ENCODE peak calls at places on chromosomes 11 and 22, in ten cellular contexts. One of them, this sample, is unnamed.
A peak's percentile ranks its signal among the peaks of the same experiment; 100 is the strongest.

GRCh38 chr11:19093976-19094375 is 23.0 kb upstream of the ZDHHC13 start:
- DNase-seq in dorsolateral prefrontal cortex: no peak
- DNase-seq in bronchial epithelial cell: peak; percentile 59
- DNase-seq in left lung: no peak
- DNase-seq in heart left ventricle: no peak
- DNase-seq in GM12865: no peak
- DNase-seq in endothelial cell: no peak
- DNase-seq in omental fat pad: no peak
- DNase-seq in testis: no peak
- DNase-seq in Panc1: no peak
- DNase-seq in this sample: no peak

GRCh38 chr11:119361056-119361787 is 14.7 kb upstream of the MFRP start:
- DNase-seq in Panc1: peak; percentile 88
- DNase-seq in testis: no peak
- DNase-seq in bronchial epithelial cell: peak; percentile 98
- DNase-seq in heart left ventricle: peak; percentile 78
- DNase-seq in endothelial cell: no peak
- DNase-seq in left lung: no peak
- DNase-seq in omental fat pad: no peak
- DNase-seq in dorsolateral prefrontal cortex: peak; percentile 86
- DNase-seq in GM12865: peak; percentile 26
- DNase-seq in this sample: no peak

GRCh38 chr11:46900091-46900746 is 18.1 kb downstream of the LRP4 start:
- DNase-seq in dorsolateral prefrontal cortex: no peak
- DNase-seq in GM12865: no peak
- DNase-seq in Panc1: no peak
- DNase-seq in heart left ventricle: no peak
- DNase-seq in testis: no peak
- DNase-seq in omental fat pad: no peak
- DNase-seq in left lung: no peak
- DNase-seq in endothelial cell: no peak
- DNase-seq in bronchial epithelial cell: peak; percentile 69
- DNase-seq in this sample: no peak

GRCh38 chr11:60363542-60364525 is 14.5 kb upstream of the MS4A7 start:
- DNase-seq in testis: peak; percentile 75
- DNase-seq in dorsolateral prefrontal cortex: no peak
- DNase-seq in left lung: no peak
- DNase-seq in GM12865: peak; percentile 86
- DNase-seq in Panc1: peak; percentile 43
- DNase-seq in bronchial epithelial cell: peak; percentile 57
- DNase-seq in endothelial cell: peak; percentile 72
- DNase-seq in omental fat pad: no peak
- DNase-seq in heart left ventricle: peak; percentile 60
- DNase-seq in this sample: peak; percentile 42

GRCh38 chr11:20873054-20873453 is 203.7 kb downstream of the NELL1 start:
- DNase-seq in heart left ventricle: no peak
- DNase-seq in testis: peak; percentile 69
- DNase-seq in Panc1: no peak
- DNase-seq in dorsolateral prefrontal cortex: no peak
- DNase-seq in GM12865: peak; percentile 49
- DNase-seq in bronchial epithelial cell: peak; percentile 15
- DNase-seq in left lung: no peak
- DNase-seq in omental fat pad: no peak
- DNase-seq in endothelial cell: peak; percentile 61
- DNase-seq in this sample: no peak

GRCh38 chr22:32631507-32632245 is 157.1 kb downstream of the FBXO7 start:
- DNase-seq in dorsolateral prefrontal cortex: no peak
- DNase-seq in endothelial cell: no peak
- DNase-seq in testis: no peak
- DNase-seq in heart left ventricle: no peak
- DNase-seq in Panc1: no peak
- DNase-seq in GM12865: no peak
- DNase-seq in left lung: no peak
- DNase-seq in omental fat pad: no peak
- DNase-seq in bronchial epithelial cell: no peak
- DNase-seq in this sample: no peak

GRCh38 chr11:106222626-106223025 is 145.2 kb downstream of the AASDHPPT start:
- DNase-seq in endothelial cell: no peak
- DNase-seq in testis: no peak
- DNase-seq in heart left ventricle: no peak
- DNase-seq in Panc1: no peak
- DNase-seq in left lung: no peak
- DNase-seq in bronchial epithelial cell: no peak
- DNase-seq in omental fat pad: no peak
- DNase-seq in GM12865: no peak
- DNase-seq in dorsolateral prefrontal cortex: no peak
- DNase-seq in this sample: no peak

GRCh38 chr11:94740975-94741707 is 27.0 kb upstream of the AMOTL1 start:
- DNase-seq in dorsolateral prefrontal cortex: no peak
- DNase-seq in omental fat pad: no peak
- DNase-seq in left lung: peak; percentile 67
- DNase-seq in Panc1: peak; percentile 59
- DNase-seq in GM12865: peak; percentile 4
- DNase-seq in testis: peak; percentile 15
- DNase-seq in heart left ventricle: peak; percentile 22
- DNase-seq in endothelial cell: peak; percentile 15
- DNase-seq in bronchial epithelial cell: peak; percentile 77
- DNase-seq in this sample: no peak

GRCh38 chr11:104772806-104773241 is 125.4 kb downstream of the CASP12 start:
- DNase-seq in dorsolateral prefrontal cortex: no peak
- DNase-seq in endothelial cell: no peak
- DNase-seq in bronchial epithelial cell: peak; percentile 97
- DNase-seq in omental fat pad: no peak
- DNase-seq in GM12865: no peak
- DNase-seq in heart left ventricle: no peak
- DNase-seq in Panc1: peak; percentile 69
- DNase-seq in left lung: no peak
- DNase-seq in testis: no peak
- DNase-seq in this sample: no peak

GRCh38 chr11:12701815-12702214 is 27.6 kb downstream of the TEAD1 start:
- DNase-seq in omental fat pad: no peak
- DNase-seq in dorsolateral prefrontal cortex: no peak
- DNase-seq in Panc1: no peak
- DNase-seq in bronchial epithelial cell: no peak
- DNase-seq in testis: no peak
- DNase-seq in left lung: no peak
- DNase-seq in GM12865: no peak
- DNase-seq in heart left ventricle: no peak
- DNase-seq in endothelial cell: no peak
- DNase-seq in this sample: no peak

GRCh38 chr11:66715346-66716085 is 13.5 kb downstream of the SPTBN2 start:
- DNase-seq in endothelial cell: no peak
- DNase-seq in left lung: no peak
- DNase-seq in GM12865: no peak
- DNase-seq in testis: no peak
- DNase-seq in omental fat pad: no peak
- DNase-seq in dorsolateral prefrontal cortex: no peak
- DNase-seq in Panc1: no peak
- DNase-seq in heart left ventricle: no peak
- DNase-seq in bronchial epithelial cell: no peak
- DNase-seq in this sample: no peak

GRCh38 chr11:19244084-19244483 is 3.3 kb upstream of the E2F8 start:
- DNase-seq in bronchial epithelial cell: peak; percentile 96
- DNase-seq in GM12865: no peak
- DNase-seq in dorsolateral prefrontal cortex: no peak
- DNase-seq in endothelial cell: no peak
- DNase-seq in heart left ventricle: no peak
- DNase-seq in testis: no peak
- DNase-seq in Panc1: no peak
- DNase-seq in left lung: no peak
- DNase-seq in omental fat pad: no peak
- DNase-seq in this sample: no peak

GRCh38 chr22:46528121-46528610 is 9.3 kb downstream of the CELSR1 start:
- DNase-seq in endothelial cell: no peak
- DNase-seq in bronchial epithelial cell: peak; percentile 99
- DNase-seq in testis: no peak
- DNase-seq in left lung: no peak
- DNase-seq in Panc1: no peak
- DNase-seq in GM12865: no peak
- DNase-seq in dorsolateral prefrontal cortex: no peak
- DNase-seq in omental fat pad: no peak
- DNase-seq in heart left ventricle: no peak
- DNase-seq in this sample: no peak

GRCh38 chr22:28822930-28823481 is 22.6 kb upstream of the XBP1 start:
- DNase-seq in endothelial cell: no peak
- DNase-seq in bronchial epithelial cell: no peak
- DNase-seq in GM12865: peak; percentile 70
- DNase-seq in omental fat pad: no peak
- DNase-seq in left lung: no peak
- DNase-seq in dorsolateral prefrontal cortex: no peak
- DNase-seq in heart left ventricle: no peak
- DNase-seq in Panc1: no peak
- DNase-seq in testis: no peak
- DNase-seq in this sample: no peak
- TF ChIP-seq CTCF in endothelial cell: no peak
- TF ChIP-seq CTCF in bronchial epithelial cell: no peak
- TF ChIP-seq CTCF in GM12865: no peak
- TF ChIP-seq CTCF in omental fat pad: no peak
- TF ChIP-seq CTCF in left lung: no peak
- TF ChIP-seq CTCF in dorsolateral prefrontal cortex: no peak
- TF ChIP-seq CTCF in heart left ventricle: no peak
- TF ChIP-seq CTCF in Panc1: no peak
- TF ChIP-seq CTCF in testis: no peak
- TF ChIP-seq CTCF in this sample: no peak

DNA sequence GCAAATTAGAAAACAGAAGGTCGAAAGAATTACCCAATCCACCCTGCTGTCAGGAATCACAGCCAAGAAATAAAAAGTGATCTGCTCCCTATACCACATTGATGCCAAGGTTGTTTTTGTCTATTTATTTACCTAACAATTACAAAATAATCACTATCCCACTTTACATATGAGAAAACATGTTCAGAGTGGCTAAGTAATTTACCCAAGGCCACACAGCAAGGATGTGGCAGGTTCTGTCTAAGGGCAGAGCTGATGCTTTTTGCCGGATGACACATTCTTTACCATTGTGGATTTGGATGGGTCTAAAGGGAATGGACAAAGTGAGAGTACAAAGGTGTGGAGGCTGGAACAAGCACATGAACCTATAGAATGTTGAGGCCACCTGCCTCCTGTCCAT is 460.7 kb downstream of the INSC start:
- DNase-seq in heart left ventricle: no peak
- DNase-seq in omental fat pad: no peak
- DNase-seq in left lung: no peak
- DNase-seq in testis: no peak
- DNase-seq in GM12865: no peak
- DNase-seq in Panc1: no peak
- DNase-seq in bronchial epithelial cell: no peak
- DNase-seq in dorsolateral prefrontal cortex: no peak
- DNase-seq in endothelial cell: no peak
- DNase-seq in this sample: no peak
- TF ChIP-seq CTCF in heart left ventricle: no peak
- TF ChIP-seq CTCF in omental fat pad: no peak
- TF ChIP-seq CTCF in left lung: no peak
- TF ChIP-seq CTCF in testis: no peak
- TF ChIP-seq CTCF in GM12865: no peak
- TF ChIP-seq CTCF in Panc1: no peak
- TF ChIP-seq CTCF in bronchial epithelial cell: no peak
- TF ChIP-seq CTCF in dorsolateral prefrontal cortex: no peak
- TF ChIP-seq CTCF in endothelial cell: no peak
- TF ChIP-seq CTCF in this sample: no peak

GRCh38 chr22:20965888-20966855 is 883 bp upstream of the AIFM3 start:
- DNase-seq in heart left ventricle: no peak
- DNase-seq in left lung: peak; percentile 63
- DNase-seq in testis: no peak
- DNase-seq in Panc1: no peak
- DNase-seq in GM12865: no peak
- DNase-seq in omental fat pad: no peak
- DNase-seq in bronchial epithelial cell: no peak
- DNase-seq in endothelial cell: no peak
- DNase-seq in dorsolateral prefrontal cortex: no peak
- DNase-seq in this sample: no peak

GRCh38 chr22:20966883-20967696 is at the start of gene AIFM3:
- DNase-seq in Panc1: no peak
- DNase-seq in bronchial epithelial cell: no peak
- DNase-seq in GM12865: no peak
- DNase-seq in left lung: peak; percentile 76
- DNase-seq in testis: no peak
- DNase-seq in endothelial cell: no peak
- DNase-seq in dorsolateral prefrontal cortex: no peak
- DNase-seq in heart left ventricle: no peak
- DNase-seq in omental fat pad: no peak
- DNase-seq in this sample: no peak

GRCh38 chr22:20968281-20968977 is 1.4 kb downstream of the AIFM3 start:
- DNase-seq in Panc1: no peak
- DNase-seq in endothelial cell: no peak
- DNase-seq in bronchial epithelial cell: no peak
- DNase-seq in heart left ventricle: no peak
- DNase-seq in testis: no peak
- DNase-seq in GM12865: no peak
- DNase-seq in omental fat pad: no peak
- DNase-seq in left lung: peak; percentile 37
- DNase-seq in dorsolateral prefrontal cortex: no peak
- DNase-seq in this sample: no peak

GRCh38 chr22:20965104-20965887 is 1.8 kb upstream of the AIFM3 start:
- DNase-seq in dorsolateral prefrontal cortex: no peak
- DNase-seq in testis: no peak
- DNase-seq in omental fat pad: no peak
- DNase-seq in left lung: peak; percentile 79
- DNase-seq in bronchial epithelial cell: no peak
- DNase-seq in GM12865: no peak
- DNase-seq in Panc1: no peak
- DNase-seq in endothelial cell: no peak
- DNase-seq in heart left ventricle: no peak
- DNase-seq in this sample: no peak

DNA sequence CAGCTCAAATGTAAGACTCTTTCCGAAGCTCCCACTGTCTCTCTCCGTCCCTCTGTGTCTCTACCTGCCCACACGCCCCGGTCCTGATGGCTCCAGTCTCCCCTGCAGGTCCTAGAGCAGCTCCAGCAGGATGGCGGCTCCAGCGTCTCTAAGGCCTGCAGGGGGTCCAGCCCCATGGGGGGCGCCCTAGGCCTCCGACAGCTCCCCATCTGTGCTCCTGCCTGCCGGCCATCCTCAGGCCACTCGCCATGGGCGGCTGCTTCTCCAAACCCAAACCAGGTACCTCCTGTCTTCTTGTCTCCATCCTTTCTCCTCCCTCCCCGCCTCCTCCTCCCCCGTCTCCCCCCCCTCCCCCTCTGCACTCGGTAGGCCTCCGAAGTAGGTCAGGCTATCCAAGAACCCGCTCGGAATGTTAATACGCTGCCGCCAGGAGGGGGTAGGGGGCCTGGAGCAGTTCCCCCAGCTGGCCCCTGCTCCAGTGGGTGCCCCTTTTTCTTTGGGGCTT is 694 bp downstream of the AIFM3 start:
- DNase-seq in GM12865: no peak
- DNase-seq in testis: no peak
- DNase-seq in endothelial cell: no peak
- DNase-seq in omental fat pad: no peak
- DNase-seq in dorsolateral prefrontal cortex: no peak
- DNase-seq in Panc1: no peak
- DNase-seq in left lung: peak; percentile 44
- DNase-seq in heart left ventricle: no peak
- DNase-seq in bronchial epithelial cell: no peak
- DNase-seq in this sample: no peak
- TF ChIP-seq CTCF in GM12865: no peak
- TF ChIP-seq CTCF in testis: no peak
- TF ChIP-seq CTCF in endothelial cell: no peak
- TF ChIP-seq CTCF in omental fat pad: no peak
- TF ChIP-seq CTCF in dorsolateral prefrontal cortex: no peak
- TF ChIP-seq CTCF in Panc1: no peak
- TF ChIP-seq CTCF in left lung: no peak
- TF ChIP-seq CTCF in heart left ventricle: no peak
- TF ChIP-seq CTCF in bronchial epithelial cell: no peak
- TF ChIP-seq CTCF in this sample: no peak

GRCh38 chr11:3195251-3196160 is 23.1 kb downstream of the MRGPRG start:
- DNase-seq in left lung: peak; percentile 54
- DNase-seq in GM12865: no peak
- DNase-seq in dorsolateral prefrontal cortex: no peak
- DNase-seq in omental fat pad: no peak
- DNase-seq in bronchial epithelial cell: no peak
- DNase-seq in testis: no peak
- DNase-seq in heart left ventricle: no peak
- DNase-seq in endothelial cell: no peak
- DNase-seq in Panc1: no peak
- DNase-seq in this sample: no peak
- TF ChIP-seq CTCF in left lung: peak; percentile 21
- TF ChIP-seq CTCF in GM12865: no peak
- TF ChIP-seq CTCF in dorsolateral prefrontal cortex: no peak
- TF ChIP-seq CTCF in omental fat pad: no peak
- TF ChIP-seq CTCF in bronchial epithelial cell: peak; percentile 51
- TF ChIP-seq CTCF in testis: peak; percentile 23
- TF ChIP-seq CTCF in heart left ventricle: peak; percentile 28
- TF ChIP-seq CTCF in endothelial cell: no peak
- TF ChIP-seq CTCF in Panc1: no peak
- TF ChIP-seq CTCF in this sample: no peak